ENCODE peak calls at places on chromosomes 7 and 10, in five cellular contexts. M is GM12878, D is A549, Z is K562, E is H1. Q is an unnamed sample. For H3K4me1, the result is how much of the 10 kb centered on the place peaks cover.

GRCh38 chr7:121385800-121386179 is 10.3 kb downstream of the FAM3C start:
- DNase-seq in M (peak), D (no peak), Z (no peak), E (no peak), Q (no peak)

GRCh38 chr10:69449841-69450240 is 1.4 kb upstream of the TSPAN15 start:
- DNase-seq in M (no peak), D (peak), Z (peak), E (peak), Q (peak)

GRCh38 chr7:156166692-156167416 is 354.6 kb upstream of the SHH start:
- DNase-seq in M (no peak), D (no peak), Z (no peak), E (no peak), Q (no peak)

GRCh38 chr7:46557295-46557711 is 636.2 kb upstream of the IGFBP3 start:
- DNase-seq in M (no peak), D (peak), Z (no peak), E (no peak), Q (no peak)

GRCh38 chr7:127865466-127865865 is 165.8 kb downstream of the LRRC4 start:
- DNase-seq in M (no peak), D (peak), Z (no peak), E (no peak), Q (peak)

GRCh38 chr7:4770886-4771285 is 4.5 kb upstream of the AP5Z1 start:
- DNase-seq in M (no peak), D (no peak), Z (no peak), E (no peak), Q (no peak)

GRCh38 chr10:128125416-128125943 is 743 bp downstream of the MKI67 start:
- DNase-seq in M (no peak), D (peak), Z (no peak), E (no peak), Q (no peak)

GRCh38 chr7:89238156-89238555 is 442.6 kb upstream of the TEX47 start:
- DNase-seq in M (no peak), D (no peak), Z (no peak), E (no peak), Q (no peak)

GRCh38 chr10:61464461-61465215 is 11.5 kb upstream of the TMEM26 start:
- DNase-seq in M (no peak), D (no peak), Z (no peak), E (no peak), Q (no peak)

GRCh38 chr10:43734716-43735115 is 86.0 kb upstream of the ZNF32 start:
- DNase-seq in M (no peak), D (no peak), Z (no peak), E (no peak), Q (no peak)

GRCh38 chr10:3689871-3690510 is 95.0 kb downstream of the KLF6 start:
- DNase-seq in M (no peak), D (peak), Z (no peak), E (no peak), Q (no peak)

GRCh38 chr10:74190494-74190893 is 39.5 kb downstream of the ADK start:
- DNase-seq in M (no peak), D (no peak), Z (no peak), E (no peak), Q (no peak)

GRCh38 chr10:33238643-33239042 is 95.8 kb downstream of the NRP1 start:
- DNase-seq in M (no peak), D (peak), Z (no peak), E (no peak), Q (no peak)

GRCh38 chr7:1466524-1467271 is 7.4 kb upstream of the MICALL2 start:
- DNase-seq in M (no peak), D (peak), Z (peak), E (no peak), Q (peak)

GRCh38 chr10:81957976-81958375 is 83.0 kb downstream of the NRG3 start:
- DNase-seq in M (no peak), D (no peak), Z (no peak), E (no peak), Q (no peak)

GRCh38 chr7:101978683-101979082 is 161.3 kb downstream of the CUX1 start:
- DNase-seq in M (no peak), D (no peak), Z (no peak), E (no peak), Q (no peak)

GRCh38 chr7:139139150-139139549 is 29.6 kb upstream of the ZC3HAV1 start:
- DNase-seq in M (no peak), D (no peak), Z (no peak), E (no peak), Q (no peak)

GRCh38 chr10:37952051-37952815 is 24.2 kb downstream of the ZNF25 start:
- DNase-seq in M (no peak), D (no peak), Z (no peak), E (no peak), Q (no peak)

GRCh38 chr10:69769395-69769989 is 32.2 kb upstream of the COL13A1 start:
- DNase-seq in M (no peak), D (peak), Z (no peak), E (peak), Q (no peak)

GRCh38 chr10:131841669-131842139 is 59.1 kb upstream of the PPP2R2D start:
- DNase-seq in M (no peak), D (no peak), Z (no peak), E (no peak), Q (no peak)

GRCh38 chr10:124550305-124551034 is 88.8 kb downstream of the LHPP start:
- DNase-seq in M (no peak), D (no peak), Z (no peak), E (no peak), Q (no peak)

GRCh38 chr7:41984888-41985287 is 252.1 kb downstream of the GLI3 start:
- DNase-seq in M (no peak), D (no peak), Z (no peak), E (no peak), Q (no peak)

GRCh38 chr7:4144801-4145470 is 537.2 kb upstream of the FOXK1 start:
- DNase-seq in M (no peak), D (no peak), Z (no peak), E (no peak), Q (no peak)

GRCh38 chr10:33939892-33940291 is 605.4 kb upstream of the NRP1 start:
- DNase-seq in M (no peak), D (no peak), Z (no peak), E (no peak), Q (no peak)

GRCh38 chr10:73857446-73857845 is 16.9 kb downstream of the CAMK2G start:
- DNase-seq in M (peak), D (no peak), Z (no peak), E (no peak), Q (no peak)

GRCh38 chr10:76881477-76882220 is 756.0 kb downstream of the KCNMA1 start:
- DNase-seq in M (peak), D (no peak), Z (no peak), E (no peak), Q (no peak)

GRCh38 chr10:42491001-42491592 is 147.3 kb downstream of the ZNF33B start:
- DNase-seq in M (no peak), D (no peak), Z (no peak), E (no peak), Q (no peak)

GRCh38 chr10:121514141-121514865 is 83.9 kb downstream of the FGFR2 start:
- DNase-seq in M (no peak), D (no peak), Z (no peak), E (no peak), Q (no peak)

GRCh38 chr10:95408931-95409873 is 118.4 kb upstream of the PDLIM1 start:
- DNase-seq in M (no peak), D (no peak), Z (no peak), E (no peak), Q (no peak)

GRCh38 chr10:44968101-44968886 is 8.7 kb downstream of the RASSF4 start:
- DNase-seq in M (no peak), D (no peak), Z (no peak), E (no peak), Q (no peak)
- H3K4me1 ChIP-seq in M (half or more), D (under half), Z (under half), E (under half), Q (half or more)

GRCh38 chr7:115208710-115209540 is 287.0 kb downstream of the MDFIC start:
- DNase-seq in M (no peak), D (no peak), Z (no peak), E (no peak), Q (no peak)

GRCh38 chr7:115211171-115211570 is 289.3 kb downstream of the MDFIC start:
- DNase-seq in M (no peak), D (no peak), Z (no peak), E (no peak), Q (no peak)

DNA sequence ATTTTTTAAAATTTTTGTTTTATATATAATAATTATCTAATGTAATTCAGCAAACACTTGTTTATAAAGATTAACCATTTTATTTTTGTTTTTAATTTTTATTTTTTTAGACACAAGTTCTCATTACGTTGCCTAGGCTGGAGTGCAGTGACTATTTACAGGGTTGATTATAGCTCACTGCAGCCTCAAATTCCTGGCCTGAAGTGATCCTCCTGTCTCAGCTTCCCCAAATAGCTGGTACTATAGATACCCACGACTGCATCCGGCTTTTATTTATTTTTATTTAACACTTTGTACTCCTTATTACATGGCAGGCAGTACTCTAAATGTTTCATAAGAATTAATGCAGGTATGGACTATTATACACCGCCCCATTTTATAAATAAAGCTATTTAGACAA is 288.7 kb downstream of the MDFIC start:
- DNase-seq in M (no peak), D (no peak), Z (no peak), E (no peak), Q (no peak)
- H3K4me3 ChIP-seq in M (no peak), D (no peak), Z (no peak), E (no peak), Q (no peak)

DNA sequence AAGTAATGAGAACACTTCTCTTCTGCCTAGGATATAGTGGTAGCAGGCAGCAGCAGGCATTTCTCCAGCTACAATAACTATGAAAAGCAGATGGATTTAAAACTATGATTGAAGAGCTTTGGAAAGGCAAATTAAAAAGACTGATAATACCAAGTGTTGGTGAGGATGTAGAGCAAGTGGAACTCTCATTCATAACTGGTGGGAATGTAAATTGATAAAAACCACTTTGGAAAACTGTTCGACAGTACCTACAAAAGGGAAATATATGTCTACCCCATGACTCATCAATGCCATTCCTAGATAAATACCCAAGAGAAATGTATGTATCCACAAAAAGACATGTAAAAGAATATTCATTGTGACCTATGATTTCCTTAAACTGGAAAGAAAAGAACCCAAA is 14.6 kb downstream of the ARMC3 start:
- DNase-seq in M (no peak), D (no peak), Z (no peak), E (no peak), Q (no peak)
- TF ChIP-seq KDM1A in M (no peak), D (no peak), Z (no peak), E (no peak), Q (no peak)

DNA sequence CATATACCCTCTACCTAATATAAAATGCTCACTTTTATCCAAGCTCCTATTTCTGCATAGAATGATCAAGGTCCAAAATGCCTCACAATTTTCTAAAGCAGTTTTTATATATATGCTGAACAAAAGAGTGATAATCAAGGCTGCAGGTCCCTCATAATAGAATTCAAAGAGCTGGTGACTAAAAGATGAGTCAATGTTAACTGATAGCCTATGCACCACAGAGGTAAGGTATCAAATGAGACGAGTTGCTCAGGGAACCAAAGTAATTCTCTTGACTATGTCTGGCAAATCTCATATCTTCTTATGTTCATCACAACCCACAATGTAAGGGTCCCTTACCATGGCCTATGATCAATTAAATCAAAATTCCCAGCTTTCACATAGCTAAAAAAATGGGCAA is 15.2 kb downstream of the PDZD8 start:
- DNase-seq in M (no peak), D (no peak), Z (no peak), E (no peak), Q (no peak)
- H3K4me1 ChIP-seq in M (under half), D (half or more), Z (under half), E (under half), Q (half or more)

Q was measured in HepG2.